ENCODE peak calls at places on chromosomes 11 and 22, in five cellular contexts. I is body of pancreas; C is EH; R is naive thymus-derived CD8-positive, alpha-beta T cell; Q is fibroblast of the conjunctiva. L is an unnamed sample.

GRCh38 chr11:64600281-64600992 is 9.4 kb downstream of the SLC22A12 start:
- DNase-seq in R (no peak), Q (no peak), C (no peak), I (no peak), L (no peak)

GRCh38 chr22:49156662-49157285 is 670.9 kb downstream of the BRD1 start:
- DNase-seq in Q (no peak), I (peak), C (no peak), R (no peak), L (no peak)

GRCh38 chr11:47950396-47950795 is 30.0 kb upstream of the PTPRJ start:
- DNase-seq in C (no peak), R (peak), I (no peak), Q (no peak), L (no peak)

GRCh38 chr11:118212131-118212725 is 12.6 kb downstream of the JAML start:
- DNase-seq in R (no peak), C (no peak), Q (no peak), I (no peak), L (no peak)

GRCh38 chr11:7524831-7525230 is 11.0 kb downstream of the PPFIBP2 start:
- DNase-seq in R (no peak), I (no peak), Q (no peak), C (no peak), L (no peak)

GRCh38 chr11:75582935-75583709 is 21.1 kb downstream of the SERPINH1 start:
- DNase-seq in R (peak), C (peak), Q (no peak), I (peak), L (no peak)

GRCh38 chr11:119103793-119104192 is 2.1 kb upstream of the DPAGT1 start:
- DNase-seq in Q (no peak), I (no peak), C (peak), R (no peak), L (no peak)

GRCh38 chr11:116840746-116841296 is 3.4 kb upstream of the APOA1 start:
- DNase-seq in C (no peak), R (no peak), I (no peak), Q (no peak), L (no peak)

GRCh38 chr11:120229451-120230424 is 10.2 kb upstream of the POU2F3 start:
- DNase-seq in Q (no peak), C (peak), I (no peak), R (no peak), L (no peak)

GRCh38 chr22:20548806-20549205 is 41.4 kb downstream of the MED15 start:
- DNase-seq in Q (no peak), C (no peak), I (no peak), R (no peak), L (no peak)

GRCh38 chr11:2701230-2701629 is 1.4 kb upstream of the KCNQ1OT1 start:
- DNase-seq in C (no peak), Q (no peak), I (no peak), R (peak), L (no peak)

GRCh38 chr11:40281055-40281580 is 1178.3 kb downstream of the LRRC4C start:
- DNase-seq in Q (no peak), C (no peak), R (no peak), I (no peak), L (peak)

GRCh38 chr11:31813242-31813960 is 2.3 kb upstream of the PAX6 start:
- DNase-seq in I (no peak), C (no peak), R (no peak), Q (no peak), L (no peak)

GRCh38 chr22:50102946-50103345 is 13.1 kb downstream of the MOV10L1 start:
- DNase-seq in Q (no peak), C (peak), I (no peak), R (no peak), L (no peak)

GRCh38 chr11:118911113-118911879 is 14.4 kb downstream of the BCL9L start:
- DNase-seq in R (no peak), I (no peak), Q (no peak), C (peak), L (no peak)

GRCh38 chr11:108501396-108501795 is 3.2 kb upstream of the POGLUT3 start:
- DNase-seq in C (peak), I (no peak), R (no peak), Q (no peak), L (no peak)

GRCh38 chr11:12537778-12538401 is 136.3 kb upstream of the TEAD1 start:
- DNase-seq in Q (no peak), I (no peak), R (no peak), C (no peak), L (no peak)

GRCh38 chr11:39786682-39787081 is 1672.8 kb downstream of the LRRC4C start:
- DNase-seq in R (no peak), I (no peak), Q (no peak), C (no peak), L (no peak)

GRCh38 chr22:32066820-32067219 is 23.8 kb downstream of the SLC5A1 start:
- DNase-seq in Q (no peak), R (no peak), C (no peak), I (no peak), L (no peak)

GRCh38 chr11:88259431-88259830 is 78.1 kb downstream of the CTSC start:
- DNase-seq in Q (no peak), R (no peak), C (no peak), I (no peak), L (no peak)

GRCh38 chr22:32018056-32018455 is 25.0 kb upstream of the SLC5A1 start:
- DNase-seq in C (no peak), Q (no peak), I (no peak), R (no peak), L (no peak)

GRCh38 chr11:132838621-132839020 is 693.7 kb downstream of the OPCML start:
- DNase-seq in I (no peak), C (peak), R (no peak), Q (no peak), L (peak)

L was measured in stromal cell of bone marrow.